ENCODE peak calls at places on chromosomes 11 and 22, in eight cellular contexts. One of them, this sample, is unnamed.

GRCh38 chr11:112753706-112754105 is 207.5 kb upstream of the NCAM1 start:
- DNase-seq in ELR: no peak
- DNase-seq in stimulated activated naive CD4-positive, alpha-beta T cell: no peak
- DNase-seq in PC-9: no peak
- DNase-seq in IMR-90: no peak
- DNase-seq in fibroblast of the conjunctiva: no peak
- DNase-seq in RWPE1: no peak
- DNase-seq in germinal center: no peak
- DNase-seq in this sample: no peak

GRCh38 chr11:34356918-34357645 is 728 bp downstream of the ABTB2 start:
- DNase-seq in ELR: peak; percentile 71
- DNase-seq in stimulated activated naive CD4-positive, alpha-beta T cell: peak; percentile 55
- DNase-seq in PC-9: peak; percentile 56
- DNase-seq in IMR-90: peak; percentile 51
- DNase-seq in fibroblast of the conjunctiva: no peak
- DNase-seq in RWPE1: peak; percentile 34
- DNase-seq in germinal center: peak; percentile 65
- DNase-seq in this sample: peak; percentile 61

GRCh38 chr22:48450188-48450825 is 1377.4 kb downstream of the BRD1 start:
- DNase-seq in ELR: no peak
- DNase-seq in stimulated activated naive CD4-positive, alpha-beta T cell: no peak
- DNase-seq in PC-9: no peak
- DNase-seq in IMR-90: no peak
- DNase-seq in fibroblast of the conjunctiva: no peak
- DNase-seq in RWPE1: no peak
- DNase-seq in germinal center: no peak
- DNase-seq in this sample: no peak

GRCh38 chr22:23058481-23059336 is 11.6 kb upstream of the GNAZ start:
- DNase-seq in ELR: no peak
- DNase-seq in stimulated activated naive CD4-positive, alpha-beta T cell: no peak
- DNase-seq in PC-9: no peak
- DNase-seq in IMR-90: no peak
- DNase-seq in fibroblast of the conjunctiva: no peak
- DNase-seq in RWPE1: no peak
- DNase-seq in germinal center: no peak
- DNase-seq in this sample: no peak

GRCh38 chr22:20909543-20910303 is 7.5 kb upstream of the CRKL start:
- DNase-seq in ELR: no peak
- DNase-seq in stimulated activated naive CD4-positive, alpha-beta T cell: no peak
- DNase-seq in PC-9: no peak
- DNase-seq in IMR-90: no peak
- DNase-seq in fibroblast of the conjunctiva: no peak
- DNase-seq in RWPE1: no peak
- DNase-seq in germinal center: no peak
- DNase-seq in this sample: no peak

GRCh38 chr11:91927448-91927847 is 297.2 kb upstream of the FAT3 start:
- DNase-seq in ELR: no peak
- DNase-seq in stimulated activated naive CD4-positive, alpha-beta T cell: no peak
- DNase-seq in PC-9: no peak
- DNase-seq in IMR-90: no peak
- DNase-seq in fibroblast of the conjunctiva: no peak
- DNase-seq in RWPE1: no peak
- DNase-seq in germinal center: no peak
- DNase-seq in this sample: no peak

GRCh38 chr11:19436932-19437331 is 196.2 kb upstream of the E2F8 start:
- DNase-seq in ELR: no peak
- DNase-seq in stimulated activated naive CD4-positive, alpha-beta T cell: no peak
- DNase-seq in PC-9: no peak
- DNase-seq in IMR-90: no peak
- DNase-seq in fibroblast of the conjunctiva: no peak
- DNase-seq in RWPE1: no peak
- DNase-seq in germinal center: no peak
- DNase-seq in this sample: no peak

GRCh38 chr11:68014157-68014965 is 4.2 kb downstream of the ALDH3B1 start:
- DNase-seq in ELR: peak; percentile 85
- DNase-seq in stimulated activated naive CD4-positive, alpha-beta T cell: no peak
- DNase-seq in PC-9: peak; percentile 98
- DNase-seq in IMR-90: peak; percentile 87
- DNase-seq in fibroblast of the conjunctiva: peak; percentile 69
- DNase-seq in RWPE1: peak; percentile 82
- DNase-seq in germinal center: no peak
- DNase-seq in this sample: peak; percentile 95

GRCh38 chr11:30365793-30366517 is 43.1 kb downstream of the ARL14EP start:
- DNase-seq in ELR: no peak
- DNase-seq in stimulated activated naive CD4-positive, alpha-beta T cell: no peak
- DNase-seq in PC-9: no peak
- DNase-seq in IMR-90: no peak
- DNase-seq in fibroblast of the conjunctiva: no peak
- DNase-seq in RWPE1: no peak
- DNase-seq in germinal center: no peak
- DNase-seq in this sample: no peak

GRCh38 chr11:86814775-86815174 is 14.4 kb downstream of the PRSS23 start:
- DNase-seq in ELR: peak; percentile 70
- DNase-seq in stimulated activated naive CD4-positive, alpha-beta T cell: no peak
- DNase-seq in PC-9: no peak
- DNase-seq in IMR-90: peak; percentile 67
- DNase-seq in fibroblast of the conjunctiva: no peak
- DNase-seq in RWPE1: no peak
- DNase-seq in germinal center: no peak
- DNase-seq in this sample: peak; percentile 56

GRCh38 chr11:63613517-63614135 is 607 bp downstream of the PLAAT3 start:
- DNase-seq in ELR: peak; percentile 60
- DNase-seq in stimulated activated naive CD4-positive, alpha-beta T cell: peak; percentile 27
- DNase-seq in PC-9: peak; percentile 53
- DNase-seq in IMR-90: no peak
- DNase-seq in fibroblast of the conjunctiva: no peak
- DNase-seq in RWPE1: no peak
- DNase-seq in germinal center: peak; percentile 12
- DNase-seq in this sample: peak; percentile 46

GRCh38 chr11:2224254-2224653 is 46.1 kb downstream of the ASCL2 start:
- DNase-seq in ELR: no peak
- DNase-seq in stimulated activated naive CD4-positive, alpha-beta T cell: no peak
- DNase-seq in PC-9: no peak
- DNase-seq in IMR-90: no peak
- DNase-seq in fibroblast of the conjunctiva: no peak
- DNase-seq in RWPE1: no peak
- DNase-seq in germinal center: no peak
- DNase-seq in this sample: no peak

GRCh38 chr11:118915941-118916841 is 9.5 kb downstream of the BCL9L start:
- DNase-seq in ELR: no peak
- DNase-seq in stimulated activated naive CD4-positive, alpha-beta T cell: no peak
- DNase-seq in PC-9: no peak
- DNase-seq in IMR-90: no peak
- DNase-seq in fibroblast of the conjunctiva: no peak
- DNase-seq in RWPE1: no peak
- DNase-seq in germinal center: no peak
- DNase-seq in this sample: no peak

GRCh38 chr11:24593332-24593731 is 96.5 kb downstream of the LUZP2 start:
- DNase-seq in ELR: no peak
- DNase-seq in stimulated activated naive CD4-positive, alpha-beta T cell: no peak
- DNase-seq in PC-9: no peak
- DNase-seq in IMR-90: peak; percentile 4
- DNase-seq in fibroblast of the conjunctiva: no peak
- DNase-seq in RWPE1: no peak
- DNase-seq in germinal center: no peak
- DNase-seq in this sample: no peak

GRCh38 chr11:2819316-2819715 is 66.3 kb downstream of the CDKN1C start:
- DNase-seq in ELR: no peak
- DNase-seq in stimulated activated naive CD4-positive, alpha-beta T cell: no peak
- DNase-seq in PC-9: no peak
- DNase-seq in IMR-90: no peak
- DNase-seq in fibroblast of the conjunctiva: no peak
- DNase-seq in RWPE1: no peak
- DNase-seq in germinal center: no peak
- DNase-seq in this sample: no peak

GRCh38 chr11:35524780-35525179 is 636 bp downstream of the PAMR1 start:
- DNase-seq in ELR: peak; percentile 61
- DNase-seq in stimulated activated naive CD4-positive, alpha-beta T cell: no peak
- DNase-seq in PC-9: no peak
- DNase-seq in IMR-90: peak; percentile 68
- DNase-seq in fibroblast of the conjunctiva: no peak
- DNase-seq in RWPE1: no peak
- DNase-seq in germinal center: no peak
- DNase-seq in this sample: no peak

GRCh38 chr22:36873614-36874308 is 13.0 kb downstream of the NCF4 start:
- DNase-seq in ELR: peak; percentile 64
- DNase-seq in stimulated activated naive CD4-positive, alpha-beta T cell: no peak
- DNase-seq in PC-9: peak; percentile 66
- DNase-seq in IMR-90: peak; percentile 45
- DNase-seq in fibroblast of the conjunctiva: no peak
- DNase-seq in RWPE1: peak; percentile 77
- DNase-seq in germinal center: peak; percentile 60
- DNase-seq in this sample: peak; percentile 34

GRCh38 chr22:38218661-38219331 is 17.0 kb downstream of the MAFF start:
- DNase-seq in ELR: peak; percentile 97
- DNase-seq in stimulated activated naive CD4-positive, alpha-beta T cell: no peak
- DNase-seq in PC-9: peak; percentile 94
- DNase-seq in IMR-90: peak; percentile 97
- DNase-seq in fibroblast of the conjunctiva: peak; percentile 76
- DNase-seq in RWPE1: peak; percentile 71
- DNase-seq in germinal center: no peak
- DNase-seq in this sample: peak; percentile 80

GRCh38 chr11:65132988-65133700 is 1.2 kb downstream of the SYVN1 start:
- DNase-seq in ELR: peak; percentile 37
- DNase-seq in stimulated activated naive CD4-positive, alpha-beta T cell: no peak
- DNase-seq in PC-9: peak; percentile 82
- DNase-seq in IMR-90: no peak
- DNase-seq in fibroblast of the conjunctiva: no peak
- DNase-seq in RWPE1: peak; percentile 78
- DNase-seq in germinal center: peak; percentile 84
- DNase-seq in this sample: no peak

GRCh38 chr22:22103078-22103593 is 120.5 kb upstream of the TOP3B start:
- DNase-seq in ELR: peak; percentile 42
- DNase-seq in stimulated activated naive CD4-positive, alpha-beta T cell: no peak
- DNase-seq in PC-9: no peak
- DNase-seq in IMR-90: no peak
- DNase-seq in fibroblast of the conjunctiva: no peak
- DNase-seq in RWPE1: no peak
- DNase-seq in germinal center: peak; percentile 33
- DNase-seq in this sample: peak; percentile 8

GRCh38 chr22:40423882-40424640 is 53.7 kb downstream of the SGSM3 start:
- DNase-seq in ELR: no peak
- DNase-seq in stimulated activated naive CD4-positive, alpha-beta T cell: no peak
- DNase-seq in PC-9: no peak
- DNase-seq in IMR-90: no peak
- DNase-seq in fibroblast of the conjunctiva: no peak
- DNase-seq in RWPE1: no peak
- DNase-seq in germinal center: no peak
- DNase-seq in this sample: no peak

GRCh38 chr11:9574806-9575530 is 1.5 kb downstream of the WEE1 start:
- DNase-seq in ELR: peak; percentile 91
- DNase-seq in stimulated activated naive CD4-positive, alpha-beta T cell: no peak
- DNase-seq in PC-9: peak; percentile 46
- DNase-seq in IMR-90: peak; percentile 87
- DNase-seq in fibroblast of the conjunctiva: peak; percentile 82
- DNase-seq in RWPE1: peak; percentile 62
- DNase-seq in germinal center: peak; percentile 16
- DNase-seq in this sample: peak; percentile 93

GRCh38 chr22:24046024-24046423 is 34.9 kb downstream of the CABIN1 start:
- DNase-seq in ELR: no peak
- DNase-seq in stimulated activated naive CD4-positive, alpha-beta T cell: no peak
- DNase-seq in PC-9: no peak
- DNase-seq in IMR-90: no peak
- DNase-seq in fibroblast of the conjunctiva: no peak
- DNase-seq in RWPE1: no peak
- DNase-seq in germinal center: no peak
- DNase-seq in this sample: no peak

GRCh38 chr11:43751726-43752125 is 71.2 kb downstream of the HSD17B12 start:
- DNase-seq in ELR: no peak
- DNase-seq in stimulated activated naive CD4-positive, alpha-beta T cell: no peak
- DNase-seq in PC-9: no peak
- DNase-seq in IMR-90: no peak
- DNase-seq in fibroblast of the conjunctiva: no peak
- DNase-seq in RWPE1: no peak
- DNase-seq in germinal center: no peak
- DNase-seq in this sample: no peak

This sample was measured in LHCN-M2.